ENCODE peak calls at places on chromosomes 11 and 22, in six cellular contexts. W is dermis blood vessel endothelial cell; H is stimulated activated CD4-positive, alpha-beta T cell treated with anti-CD3 and anti-CD28 coated beads, Interleukin-12 subunit alpha, Interleukin-12 subunit beta, amount 100 ng/mL, for 4 hours; B is Peyer's patch; J is NCI-H748 treated with DMSO at 0.1 percent for 48 hours; G is activated CD4-positive, alpha-beta T cell treated with anti-CD3 and anti-CD28 coated beads, Interleukin-2, amount 10 ng/mL, durations not matched to agents 7 days and 5 days. E is an unnamed sample.

GRCh38 chr11:131584694-131585592 is 214.5 kb downstream of the NTM start:
- DNase-seq in J (no peak), W (no peak), H (no peak), B (no peak), G (no peak), E (peak)

GRCh38 chr11:28176231-28176853 is 68.2 kb downstream of the METTL15 start:
- DNase-seq in W (no peak), G (no peak), J (no peak), H (no peak), B (no peak), E (no peak)

GRCh38 chr11:114080219-114080618 is 20.7 kb downstream of the ZBTB16 start:
- DNase-seq in J (no peak), G (no peak), B (peak), W (peak), H (no peak), E (peak)

GRCh38 chr11:132278801-132279574 is 908.6 kb downstream of the NTM start:
- DNase-seq in W (peak), J (peak), H (no peak), G (no peak), B (no peak), E (peak)

GRCh38 chr11:122394326-122394725 is 261.2 kb upstream of the UBASH3B start:
- DNase-seq in J (no peak), G (no peak), H (no peak), B (no peak), W (no peak), E (no peak)

GRCh38 chr11:13337986-13338436 is 60.4 kb downstream of the BMAL1 start:
- DNase-seq in W (peak), G (no peak), H (no peak), J (no peak), B (no peak), E (no peak)

GRCh38 chr11:75425422-75425821 is 7.6 kb downstream of the KLHL35 start:
- DNase-seq in W (peak), G (no peak), H (no peak), B (peak), J (no peak), E (no peak)

GRCh38 chr11:3810951-3811350 is 2.6 kb downstream of the PGAP2 start:
- DNase-seq in H (no peak), J (no peak), G (no peak), B (no peak), W (no peak), E (no peak)

GRCh38 chr22:40709752-40710413 is 30.6 kb downstream of the MCHR1 start:
- DNase-seq in G (no peak), W (no peak), J (no peak), H (no peak), B (no peak), E (peak)

GRCh38 chr11:122668562-122669090 is 13.1 kb downstream of the UBASH3B start:
- DNase-seq in W (peak), H (no peak), G (no peak), B (no peak), J (no peak), E (no peak)

GRCh38 chr11:6602096-6602940 is 1.1 kb downstream of the RRP8 start:
- DNase-seq in G (peak), H (no peak), B (no peak), J (no peak), W (no peak), E (peak)

GRCh38 chr11:34068098-34068497 is 16.6 kb downstream of the CAPRIN1 start:
- DNase-seq in J (no peak), H (no peak), W (peak), G (no peak), B (no peak), E (no peak)

GRCh38 chr11:68146704-68147474 is 25.7 kb upstream of the CHKA start:
- DNase-seq in G (no peak), B (peak), W (peak), H (no peak), J (peak), E (peak)

GRCh38 chr22:48856308-48856615 is 971.4 kb downstream of the BRD1 start:
- DNase-seq in W (no peak), J (no peak), G (no peak), B (no peak), H (no peak), E (no peak)

GRCh38 chr22:38572065-38572464 is 2.1 kb upstream of the DMC1 start:
- DNase-seq in H (peak), J (peak), W (peak), G (peak), B (no peak), E (peak)

GRCh38 chr11:45885274-45885920 is at the start of gene MAPK8IP1:
- DNase-seq in W (peak), H (peak), J (peak), B (peak), G (peak), E (peak)

GRCh38 chr22:49955581-49956417 is 4.8 kb upstream of the PIM3 start:
- DNase-seq in G (no peak), W (no peak), H (no peak), J (no peak), B (no peak), E (no peak)

GRCh38 chr11:75969626-75970308 is 154.8 kb downstream of the UVRAG start:
- DNase-seq in G (no peak), B (no peak), H (no peak), J (no peak), W (no peak), E (no peak)

GRCh38 chr11:119474682-119475596 is 52.0 kb upstream of the THY1 start:
- DNase-seq in J (peak), W (peak), H (peak), G (peak), B (no peak), E (peak)

GRCh38 chr11:44607987-44608386 is 42.5 kb downstream of the CD82 start:
- DNase-seq in J (no peak), G (no peak), H (no peak), W (no peak), B (no peak), E (no peak)